ENCODE peak calls at places on chromosomes 6 and 20, in six cellular contexts. G, H, W, I, C and S are unnamed samples.

GRCh38 chr6:14035448-14035847 is 82.1 kb upstream of the CD83 start:
- DNase-seq in H (no peak), I (peak), C (peak), W (peak), G (peak), S (peak)

GRCh38 chr6:152984387-152984872 is 1.6 kb upstream of the FBXO5 start:
- DNase-seq in G (no peak), I (no peak), W (no peak), H (no peak), C (no peak), S (no peak)

GRCh38 chr20:46683939-46684750 is 5.1 kb downstream of the TP53RK start:
- DNase-seq in C (peak), W (peak), G (no peak), I (peak), H (peak), S (peak)

GRCh38 chr6:125193208-125193607 is 39.6 kb downstream of the TPD52L1 start:
- DNase-seq in C (no peak), G (no peak), I (no peak), H (no peak), W (no peak), S (no peak)

GRCh38 chr6:142883011-142883410 is 62.0 kb downstream of the HIVEP2 start:
- DNase-seq in H (no peak), W (no peak), I (peak), C (peak), G (no peak), S (peak)

GRCh38 chr20:25050501-25051350 is 7.2 kb downstream of the ACSS1 start:
- DNase-seq in H (no peak), I (no peak), G (no peak), W (no peak), C (no peak), S (no peak)

GRCh38 chr20:18585134-18585533 is 2.7 kb upstream of the DTD1 start:
- DNase-seq in C (peak), G (peak), H (no peak), W (peak), I (peak), S (peak)

GRCh38 chr6:129567374-129567773 is 142.6 kb downstream of the ARHGAP18 start:
- DNase-seq in W (peak), C (peak), H (no peak), G (no peak), I (no peak), S (no peak)

GRCh38 chr6:493840-494239 is 102.3 kb downstream of the IRF4 start:
- DNase-seq in H (no peak), I (no peak), G (no peak), C (no peak), W (no peak), S (no peak)

GRCh38 chr6:89242574-89243330 is 25.6 kb upstream of the GABRR1 start:
- DNase-seq in I (peak), W (peak), H (no peak), C (peak), G (no peak), S (peak)

GRCh38 chr6:143064996-143065683 is 4.5 kb downstream of the AIG1 start:
- DNase-seq in C (no peak), G (no peak), I (no peak), H (no peak), W (no peak), S (peak)

GRCh38 chr6:20069130-20069529 is 143.1 kb downstream of the MBOAT1 start:
- DNase-seq in H (no peak), G (no peak), W (no peak), I (no peak), C (no peak), S (no peak)

GRCh38 chr20:10119336-10119735 is 84.5 kb downstream of the ANKEF1 start:
- DNase-seq in H (no peak), I (peak), G (no peak), C (peak), W (no peak), S (no peak)

GRCh38 chr6:25173951-25174474 is 105.2 kb upstream of the CARMIL1 start:
- DNase-seq in H (no peak), W (peak), C (peak), I (peak), G (peak), S (peak)

GRCh38 chr6:39342692-39343460 is 20.4 kb upstream of the KCNK16 start:
- DNase-seq in W (no peak), G (no peak), I (no peak), C (no peak), H (no peak), S (no peak)

GRCh38 chr6:45922728-45923351 is 92.8 kb downstream of the CLIC5 start:
- DNase-seq in G (peak), C (peak), W (peak), H (peak), I (peak), S (peak)

GRCh38 chr20:8903655-8904605 is 165.0 kb upstream of the PLCB4 start:
- DNase-seq in G (no peak), H (no peak), W (no peak), I (no peak), C (peak), S (peak)

GRCh38 chr6:143264291-143264834 is 186.1 kb downstream of the ADAT2 start:
- DNase-seq in W (no peak), H (no peak), G (no peak), I (no peak), C (no peak), S (no peak)

DNA sequence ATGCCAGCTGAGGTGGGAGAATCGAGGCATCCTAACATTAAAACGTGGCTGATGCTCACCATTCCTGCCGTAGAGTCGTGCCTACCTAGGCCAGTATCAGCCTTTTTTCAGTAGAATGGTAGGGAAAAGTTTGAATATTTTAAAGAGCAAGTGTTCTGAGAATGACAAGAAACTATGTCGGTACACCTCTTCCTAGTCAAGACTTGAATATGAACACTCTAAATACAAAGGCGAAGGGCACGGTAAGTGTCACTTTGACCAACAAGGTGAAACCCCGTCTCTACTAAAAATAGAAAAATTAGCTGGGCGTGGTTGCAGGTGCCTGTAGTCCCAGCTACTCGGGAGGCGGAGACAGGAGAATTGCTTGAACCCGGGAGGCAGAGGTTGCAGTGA is 1.0 kb downstream of the GINM1 start:
- DNase-seq in I (no peak), W (no peak), G (no peak), C (no peak), H (no peak), S (no peak)
- TF ChIP-seq CTCF in I (no peak), W (no peak), G (no peak), C (no peak), H (no peak), S (no peak)

GRCh38 chr6:31702819-31703716 is at the start of gene ABHD16A:
- DNase-seq in I (peak), W (peak), H (peak), G (peak), C (peak), S (peak)
- TF ChIP-seq CTCF in I (no peak), W (peak), H (peak), G (no peak), C (no peak), S (peak)

DNA sequence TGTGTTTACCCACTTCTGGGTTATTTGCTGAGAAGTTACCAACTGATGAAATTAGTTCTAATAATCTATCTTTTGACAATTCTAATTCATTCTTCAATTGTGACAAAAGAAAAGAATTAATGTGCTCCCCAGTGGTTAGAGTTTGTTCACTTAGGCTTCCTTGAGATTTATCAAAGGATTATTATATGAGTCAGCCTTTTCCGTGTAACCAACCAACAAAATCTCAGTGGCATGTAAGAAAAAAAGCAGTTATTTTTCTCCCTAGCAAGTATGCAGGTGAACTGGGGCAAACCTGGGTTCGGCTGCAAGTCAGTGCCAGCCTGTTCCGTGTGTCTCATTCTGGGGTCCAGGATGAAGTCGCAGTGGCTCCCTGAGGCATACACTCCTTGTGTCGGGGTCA is 28.8 kb upstream of the HIVEP1 start:
- DNase-seq in H (no peak), W (no peak), G (no peak), I (no peak), C (no peak), S (no peak)
- TF ChIP-seq CTCF in H (no peak), W (no peak), G (no peak), I (no peak), C (no peak), S (no peak)

GRCh38 chr6:170080828-170081368 is 210.0 kb downstream of the DLL1 start:
- DNase-seq in G (no peak), H (no peak), W (no peak), I (no peak), C (no peak), S (no peak)

GRCh38 chr6:170082531-170083187 is 208.2 kb downstream of the DLL1 start:
- DNase-seq in W (no peak), I (no peak), C (no peak), H (no peak), G (no peak), S (no peak)

GRCh38 chr6:170081556-170081955 is 209.3 kb downstream of the DLL1 start:
- DNase-seq in I (no peak), W (no peak), G (no peak), H (no peak), C (no peak), S (no peak)

GRCh38 chr6:170082067-170082466 is 208.8 kb downstream of the DLL1 start:
- DNase-seq in W (no peak), H (no peak), G (no peak), C (no peak), I (no peak), S (no peak)

GRCh38 chr6:170080169-170080827 is 210.6 kb downstream of the DLL1 start:
- DNase-seq in C (no peak), H (no peak), I (no peak), W (no peak), G (no peak), S (no peak)
- TF ChIP-seq CTCF in C (no peak), H (no peak), I (no peak), W (no peak), G (no peak), S (no peak)

GRCh38 chr20:12394786-12395185 is 477.1 kb downstream of the BTBD3 start:
- DNase-seq in C (no peak), G (no peak), W (no peak), H (no peak), I (peak), S (no peak)
- TF ChIP-seq CTCF in C (no peak), G (peak), W (no peak), H (no peak), I (no peak), S (no peak)

GRCh38 chr6:28563420-28564095 is 37.9 kb downstream of the GPX5 start:
- DNase-seq in I (no peak), G (no peak), C (no peak), H (no peak), W (no peak), S (no peak)
- TF ChIP-seq CTCF in I (no peak), G (no peak), C (no peak), H (no peak), W (no peak), S (no peak)

GRCh38 chr20:54629632-54630031 is 154.2 kb downstream of the DOK5 start:
- DNase-seq in I (no peak), H (no peak), G (no peak), C (no peak), W (no peak), S (no peak)

GRCh38 chr20:54622338-54623280 is 147.2 kb downstream of the DOK5 start:
- DNase-seq in W (peak), G (no peak), C (peak), H (no peak), I (peak), S (peak)

GRCh38 chr20:54623923-54624569 is 148.7 kb downstream of the DOK5 start:
- DNase-seq in C (no peak), G (no peak), H (no peak), I (no peak), W (no peak), S (no peak)

GRCh38 chr20:54625497-54625896 is 150.1 kb downstream of the DOK5 start:
- DNase-seq in C (no peak), W (no peak), I (no peak), G (no peak), H (no peak), S (no peak)

DNA sequence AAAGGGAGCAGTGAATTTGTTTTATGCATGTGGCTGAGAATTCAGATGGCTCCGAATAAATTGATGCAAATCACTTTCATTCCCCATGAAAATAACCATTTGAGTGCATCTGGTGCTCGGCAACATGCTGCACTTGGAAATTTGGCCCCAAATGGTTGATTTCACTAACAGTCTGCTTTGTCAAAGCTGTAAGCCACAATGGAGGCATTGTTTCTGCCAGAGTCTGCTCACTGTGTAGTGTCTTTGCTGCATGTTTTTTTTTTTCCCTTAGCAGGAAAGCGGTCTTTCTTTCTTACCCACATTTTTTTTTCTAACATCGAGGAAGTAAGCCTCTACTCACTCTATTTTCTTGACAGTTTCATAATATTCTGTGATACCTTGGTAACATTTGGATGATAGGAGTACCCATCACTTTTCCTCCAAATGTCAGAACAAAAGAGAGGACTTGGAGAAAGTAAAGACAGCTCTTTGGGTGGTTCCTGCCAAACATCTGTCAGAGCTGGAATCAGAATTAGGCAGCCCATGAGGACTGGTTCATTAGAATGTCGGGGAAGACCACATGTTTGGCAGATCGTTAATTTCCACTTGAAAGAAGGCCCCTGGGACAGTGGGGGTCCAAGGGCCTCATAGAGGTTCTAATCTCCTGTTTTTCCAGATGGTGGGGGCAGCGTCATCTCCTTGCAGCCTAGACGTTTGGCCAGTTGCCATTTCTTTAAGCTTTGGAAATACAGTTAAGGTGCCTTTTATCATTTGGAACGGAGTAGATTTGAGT is 149.5 kb downstream of the DOK5 start:
- DNase-seq in G (no peak), W (no peak), C (no peak), I (peak), H (no peak), S (no peak)
- TF ChIP-seq CTCF in G (no peak), W (no peak), C (no peak), I (no peak), H (no peak), S (no peak)